ENCODE peak calls at places on chromosome 9, in eight cellular contexts. J is stimulated activated CD4-positive, alpha-beta T cell treated with anti-CD3 and anti-CD28 coated beads, Interleukin-1b, Interleukin-23, amount 100 ng/mL, for 1 hour; Y is nucleus accumbens; R is RWPE2; I is HuH-7; V is AG10803; L is NCI-H1105; B is hepatic stellate cell. D is an unnamed sample.

GRCh38 chr9:136048560-136049411 is 46.3 kb downstream of the NACC2 start:
- DNase-seq in Y (no peak), B (no peak), V (no peak), I (no peak), R (no peak), J (no peak), L (no peak), D (no peak)

GRCh38 chr9:108052431-108053080 is 563.0 kb upstream of the KLF4 start:
- DNase-seq in I (no peak), Y (no peak), V (no peak), L (no peak), R (no peak), B (no peak), J (no peak), D (no peak)

GRCh38 chr9:135500071-135500524 is 384 bp upstream of the MRPS2 start:
- DNase-seq in L (no peak), Y (no peak), V (no peak), J (no peak), I (no peak), R (no peak), B (peak), D (no peak)

GRCh38 chr9:92538541-92538940 is 2.8 kb upstream of the ECM2 start:
- DNase-seq in L (no peak), Y (no peak), V (peak), B (peak), J (no peak), I (no peak), R (no peak), D (no peak)

GRCh38 chr9:129406278-129407225 is 214.3 kb downstream of the C9orf50 start:
- DNase-seq in L (no peak), Y (no peak), I (no peak), B (no peak), V (no peak), R (no peak), J (no peak), D (no peak)

GRCh38 chr9:12880406-12881016 is 105.7 kb downstream of the LURAP1L start:
- DNase-seq in L (no peak), Y (no peak), J (no peak), B (no peak), V (peak), R (no peak), I (no peak), D (no peak)

GRCh38 chr9:70607926-70608325 is 193.5 kb upstream of the KLF9 start:
- DNase-seq in R (no peak), L (no peak), Y (no peak), B (no peak), J (no peak), V (no peak), I (no peak), D (no peak)

GRCh38 chr9:82670726-82671125 is 392.2 kb downstream of the RASEF start:
- DNase-seq in B (no peak), J (no peak), Y (no peak), V (no peak), I (no peak), L (no peak), R (no peak), D (no peak)

GRCh38 chr9:123406691-123407536 is 50.9 kb downstream of the CRB2 start:
- DNase-seq in V (no peak), Y (no peak), B (no peak), R (no peak), I (no peak), L (peak), J (no peak), D (no peak)

GRCh38 chr9:12813533-12813932 is 38.7 kb downstream of the LURAP1L start:
- DNase-seq in L (no peak), V (no peak), I (no peak), Y (no peak), R (no peak), B (no peak), J (no peak), D (no peak)

GRCh38 chr9:4106744-4107143 is 193.1 kb downstream of the GLIS3 start:
- DNase-seq in B (no peak), Y (no peak), V (peak), L (no peak), R (no peak), J (no peak), I (no peak), D (peak)

GRCh38 chr9:72193478-72193881 is 44.2 kb downstream of the GDA start:
- DNase-seq in V (no peak), B (no peak), I (no peak), R (no peak), L (no peak), J (no peak), Y (no peak), D (no peak)

GRCh38 chr9:72539824-72540347 is 18.5 kb downstream of the TMC1 start:
- DNase-seq in I (no peak), J (no peak), V (no peak), Y (no peak), R (no peak), B (no peak), L (no peak), D (no peak)

GRCh38 chr9:130892503-130893249 is 3.9 kb downstream of the QRFP start:
- DNase-seq in R (no peak), V (no peak), Y (no peak), B (no peak), L (no peak), J (no peak), I (no peak), D (no peak)

GRCh38 chr9:123419091-123419490 is 63.1 kb downstream of the CRB2 start:
- DNase-seq in B (no peak), V (no peak), Y (no peak), L (no peak), R (no peak), I (no peak), J (no peak), D (no peak)

GRCh38 chr9:15231788-15232635 is 75.0 kb downstream of the TTC39B start:
- DNase-seq in L (no peak), R (no peak), I (peak), J (no peak), V (peak), B (peak), Y (no peak), D (no peak)

GRCh38 chr9:97705354-97705950 is 8.3 kb upstream of the XPA start:
- DNase-seq in J (no peak), R (no peak), I (no peak), B (no peak), V (no peak), Y (no peak), L (no peak), D (no peak)

GRCh38 chr9:114894206-114894605 is 36.2 kb downstream of the TNFSF8 start:
- DNase-seq in V (peak), L (no peak), J (no peak), Y (no peak), B (no peak), I (no peak), R (no peak), D (no peak)

GRCh38 chr9:124128568-124128967 is 117.0 kb downstream of the LHX2 start:
- DNase-seq in L (no peak), Y (no peak), V (no peak), I (no peak), R (no peak), B (no peak), J (no peak), D (no peak)

GRCh38 chr9:131117111-131117761 is 8.2 kb upstream of the NUP214 start:
- DNase-seq in V (no peak), R (no peak), L (no peak), I (no peak), B (no peak), Y (no peak), J (no peak), D (no peak)

GRCh38 chr9:98607787-98608186 is 100.9 kb downstream of the GABBR2 start:
- DNase-seq in Y (no peak), L (no peak), R (no peak), I (no peak), B (peak), J (no peak), V (peak), D (no peak)

GRCh38 chr9:10059044-10059443 is 553.8 kb downstream of the PTPRD start:
- DNase-seq in J (no peak), R (no peak), I (no peak), L (no peak), B (no peak), V (peak), Y (no peak), D (no peak)

GRCh38 chr9:23408874-23409273 is 417.2 kb downstream of the ELAVL2 start:
- DNase-seq in L (no peak), B (no peak), Y (no peak), I (no peak), J (no peak), V (no peak), R (no peak), D (no peak)

GRCh38 chr9:115084157-115084556 is 33.8 kb downstream of the TNC start:
- DNase-seq in R (no peak), L (no peak), Y (no peak), I (no peak), J (no peak), V (no peak), B (no peak), D (no peak)

GRCh38 chr9:134329576-134329855 is 3.3 kb downstream of the RXRA start:
- DNase-seq in J (no peak), R (no peak), I (no peak), Y (no peak), V (no peak), L (no peak), B (no peak), D (no peak)

GRCh38 chr9:137305788-137306545 is 3.9 kb upstream of the NRARP start:
- DNase-seq in V (no peak), L (no peak), B (no peak), I (no peak), J (no peak), R (no peak), Y (no peak), D (no peak)

GRCh38 chr9:4277531-4277991 is 22.3 kb downstream of the GLIS3 start:
- DNase-seq in B (no peak), V (no peak), Y (no peak), L (no peak), I (no peak), R (no peak), J (no peak), D (no peak)

GRCh38 chr9:126248680-126249079 is 77.9 kb upstream of the MVB12B start:
- DNase-seq in V (peak), Y (no peak), L (no peak), I (no peak), B (no peak), J (no peak), R (no peak), D (no peak)

D was measured in amniotic stem cell.